ENCODE peak calls at places on chromosomes 2 and 18, in five cellular contexts. H is RWPE1, D is fibroblast of the conjunctiva, K is glomerular endothelial cell, C is M059J. E is an unnamed sample.

GRCh38 chr18:49332679-49333078 is 127.8 kb downstream of the DYM start:
- DNase-seq in H (no peak), D (no peak), C (no peak), K (no peak), E (no peak)

GRCh38 chr18:11840493-11840892 is 10.7 kb upstream of the CHMP1B start:
- DNase-seq in C (no peak), H (no peak), K (no peak), D (no peak), E (no peak)

GRCh38 chr2:239190346-239190745 is 210.5 kb downstream of the HDAC4 start:
- DNase-seq in H (no peak), C (no peak), D (no peak), K (no peak), E (peak)

GRCh38 chr2:170086751-170087150 is 91.2 kb upstream of the MYO3B start:
- DNase-seq in K (no peak), C (no peak), D (no peak), H (no peak), E (no peak)

GRCh38 chr2:10982931-10983701 is 71.4 kb downstream of the KCNF1 start:
- DNase-seq in H (no peak), K (no peak), C (no peak), D (no peak), E (peak)

GRCh38 chr18:10232062-10232461 is 222.4 kb upstream of the APCDD1 start:
- DNase-seq in C (peak), K (no peak), H (no peak), D (no peak), E (no peak)

GRCh38 chr2:102386867-102387541 is 31.4 kb downstream of the IL18R1 start:
- DNase-seq in D (no peak), K (no peak), H (no peak), C (no peak), E (no peak)

GRCh38 chr2:56286936-56287335 is 103.1 kb downstream of the CCDC85A start:
- DNase-seq in H (no peak), K (no peak), C (peak), D (no peak), E (no peak)

GRCh38 chr2:201698588-201699226 is at the start of gene MPP4:
- DNase-seq in C (peak), K (peak), H (no peak), D (no peak), E (no peak)

GRCh38 chr2:160783481-160783880 is 289.9 kb upstream of the RBMS1 start:
- DNase-seq in D (peak), K (no peak), C (no peak), H (no peak), E (no peak)

GRCh38 chr2:85448840-85449588 is 30.5 kb downstream of the SH2D6 start:
- DNase-seq in K (no peak), C (no peak), D (no peak), H (no peak), E (peak)

GRCh38 chr2:25309402-25309801 is 32.3 kb downstream of the DNMT3A start:
- DNase-seq in C (no peak), K (no peak), D (peak), H (no peak), E (no peak)